ENCODE peak calls at places on chromosomes 12 and 14, in four cellular contexts. K is neuronal stem cell, M is H9, X is IMR-90. A is an unnamed sample.
A peak's percentile ranks its signal among the peaks of the same experiment; 100 is the strongest.

GRCh38 chr12:88519802-88520435 is 60.4 kb downstream of the KITLG start:
- DNase-seq in K (no peak), M (no peak), X (peak; percentile 41), A (no peak)

GRCh38 chr14:72603639-72604038 is 290.3 kb downstream of the DPF3 start:
- DNase-seq in K (no peak), M (no peak), X (no peak), A (no peak)

GRCh38 chr14:92322516-92322915 is 449 bp upstream of the SLC24A4 start:
- DNase-seq in K (no peak), M (peak; percentile 44), X (no peak), A (no peak)

GRCh38 chr12:62301799-62302133 is 41.6 kb downstream of the USP15 start:
- DNase-seq in K (no peak), M (no peak), X (no peak), A (no peak)

GRCh38 chr12:118958520-118958919 is 22.8 kb upstream of the SRRM4 start:
- DNase-seq in K (no peak), M (peak; percentile 34), X (no peak), A (no peak)

GRCh38 chr14:75401356-75401755 is 26.5 kb upstream of the JDP2 start:
- DNase-seq in K (peak; percentile 67), M (peak; percentile 72), X (peak; percentile 8), A (no peak)

GRCh38 chr12:108255203-108255602 is 83.9 kb downstream of the CMKLR1 start:
- DNase-seq in K (no peak), M (no peak), X (no peak), A (no peak)

GRCh38 chr12:7934153-7934552 is 1.8 kb downstream of the SLC2A3 start:
- DNase-seq in K (no peak), M (no peak), X (no peak), A (peak; percentile 33)

GRCh38 chr14:50647282-50647681 is 20.8 kb downstream of the SAV1 start:
- DNase-seq in K (no peak), M (no peak), X (no peak), A (no peak)

GRCh38 chr14:62532186-62532585 is 513.1 kb downstream of the KCNH5 start:
- DNase-seq in K (no peak), M (no peak), X (peak; percentile 18), A (no peak)

GRCh38 chr12:92762773-92763172 is 60.0 kb downstream of the PLEKHG7 start:
- DNase-seq in K (no peak), M (no peak), X (no peak), A (no peak)

GRCh38 chr12:132523576-132524331 is 33.8 kb downstream of the FBRSL1 start:
- DNase-seq in K (peak; percentile 45), M (peak; percentile 82), X (peak; percentile 24), A (no peak)

GRCh38 chr12:77993658-77994057 is 163.0 kb downstream of the NAV3 start:
- DNase-seq in K (no peak), M (no peak), X (no peak), A (no peak)

GRCh38 chr14:96267336-96267735 is 11.3 kb downstream of the BDKRB1 start:
- DNase-seq in K (no peak), M (peak; percentile 16), X (peak; percentile 91), A (no peak)

GRCh38 chr14:32588448-32589320 is 259.6 kb downstream of the AKAP6 start:
- DNase-seq in K (peak; percentile 23), M (peak; percentile 35), X (peak; percentile 65), A (peak; percentile 4)

GRCh38 chr14:61120576-61120975 is 139.5 kb downstream of the SLC38A6 start:
- DNase-seq in K (no peak), M (no peak), X (no peak), A (no peak)

GRCh38 chr14:52918486-52918885 is 32.4 kb downstream of the FERMT2 start:
- DNase-seq in K (no peak), M (no peak), X (peak; percentile 81), A (no peak)

GRCh38 chr12:16348435-16349131 is 1.1 kb downstream of the MGST1 start:
- DNase-seq in K (no peak), M (no peak), X (peak; percentile 19), A (no peak)

GRCh38 chr14:60736494-60736893 is 1.9 kb downstream of the MNAT1 start:
- DNase-seq in K (no peak), M (no peak), X (peak; percentile 80), A (peak; percentile 71)

GRCh38 chr12:48973992-48974673 is 2.6 kb upstream of the WNT10B start:
- DNase-seq in K (no peak), M (peak; percentile 83), X (peak; percentile 54), A (no peak)

GRCh38 chr14:95320076-95320895 is 578 bp upstream of the CLMN start:
- DNase-seq in K (peak; percentile 48), M (peak; percentile 51), X (no peak), A (no peak)

GRCh38 chr14:91996951-91997371 is 42.9 kb downstream of the TRIP11 start:
- DNase-seq in K (peak; percentile 17), M (no peak), X (peak; percentile 72), A (peak; percentile 57)

GRCh38 chr14:100031506-100032281 is 33.5 kb upstream of the EVL start:
- DNase-seq in K (no peak), M (no peak), X (peak; percentile 99), A (peak; percentile 89)

GRCh38 chr12:27190761-27191160 is 53.3 kb upstream of the STK38L start:
- DNase-seq in K (no peak), M (no peak), X (peak; percentile 88), A (no peak)

GRCh38 chr12:94445662-94446061 is 14.0 kb downstream of the CEP83 start:
- DNase-seq in K (no peak), M (no peak), X (no peak), A (no peak)

GRCh38 chr14:73462078-73462715 is 3.9 kb upstream of the NUMB start:
- DNase-seq in K (no peak), M (no peak), X (peak; percentile 43), A (no peak)

GRCh38 chr12:54337854-54338650 is 13.1 kb downstream of the COPZ1 start:
- DNase-seq in K (no peak), M (no peak), X (peak; percentile 63), A (no peak)

GRCh38 chr12:124480469-124481256 is 86.7 kb downstream of the NCOR2 start:
- DNase-seq in K (no peak), M (no peak), X (peak; percentile 47), A (peak; percentile 96)

GRCh38 chr12:88944403-88944802 is 364.1 kb upstream of the KITLG start:
- DNase-seq in K (no peak), M (no peak), X (peak; percentile 60), A (no peak)

GRCh38 chr14:57390806-57391562 is 598 bp downstream of the NAA30 start:
- DNase-seq in K (peak; percentile 30), M (peak; percentile 43), X (peak; percentile 14), A (peak; percentile 51)

DNA sequence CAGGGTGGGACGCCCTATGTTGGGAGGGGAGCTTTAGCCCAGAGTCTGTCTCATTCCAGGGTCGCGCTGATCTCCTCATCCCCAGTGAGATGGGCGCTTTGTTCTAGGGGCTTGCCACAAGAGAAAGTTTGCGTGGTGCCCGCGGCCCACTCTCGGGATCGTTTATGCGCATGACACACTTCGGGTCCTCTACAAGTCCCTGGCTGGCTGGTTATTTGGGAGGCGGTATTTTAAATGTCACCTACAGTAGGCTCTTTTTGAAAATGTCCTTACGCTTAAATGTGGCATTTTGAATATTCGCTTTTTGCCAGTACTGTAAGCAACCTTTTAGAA is 541 bp downstream of the GOLT1B start:
- DNase-seq in K (no peak), M (no peak), X (peak; percentile 34), A (peak; percentile 42)
- H3K14ac ChIP-seq in K (no peak overlapping the region), M (peak overlapping the region; percentile 91), X (peak overlapping the region; percentile 91), A (peak overlapping the region; percentile 93)

DNA sequence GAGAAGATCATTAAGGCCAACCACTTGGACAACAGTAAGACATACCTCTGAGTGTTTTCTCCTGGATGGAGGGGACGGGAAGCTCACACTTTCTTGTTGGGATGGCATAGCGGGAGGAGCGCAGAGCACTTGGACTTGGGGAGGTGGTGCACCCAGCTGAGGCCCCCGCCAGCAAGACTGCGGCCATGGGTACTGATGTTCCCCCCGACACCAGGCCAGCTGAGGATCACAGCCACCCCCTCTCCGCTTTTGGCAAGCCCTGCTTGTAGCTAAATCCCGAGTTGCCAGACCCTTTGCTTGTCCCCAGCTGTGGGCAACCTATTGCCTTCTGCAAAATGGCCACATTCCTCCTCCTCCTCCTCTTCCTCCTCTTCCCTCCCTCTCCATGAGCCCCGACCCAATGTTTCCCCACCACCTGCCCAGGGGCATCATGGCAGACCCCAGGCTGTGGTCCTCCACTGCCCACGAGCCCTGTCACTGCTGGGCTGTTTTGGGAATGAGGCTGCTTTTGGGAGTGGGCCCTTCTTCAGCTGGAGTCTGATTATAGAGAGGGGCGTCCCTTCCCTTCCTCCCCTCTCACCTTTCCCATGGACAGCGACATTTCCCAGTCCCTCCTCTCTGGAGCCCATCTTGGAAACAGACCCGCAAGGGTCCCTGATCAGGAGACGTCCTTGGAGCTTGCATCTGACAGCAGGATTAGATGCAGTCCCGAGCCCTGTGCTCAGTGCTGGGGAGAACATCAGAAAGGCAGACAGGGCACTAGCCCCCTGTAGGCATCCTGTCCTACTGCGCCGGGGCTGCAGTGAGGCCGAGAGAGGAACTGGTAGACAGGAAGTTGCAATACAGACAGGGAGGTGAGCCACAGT is 62.9 kb downstream of the PRMT8 start:
- DNase-seq in K (no peak), M (peak; percentile 72), X (no peak), A (no peak)
- H3K4ac ChIP-seq in K (no peak overlapping the region), M (no peak overlapping the region), X (no peak overlapping the region), A (no peak overlapping the region)

GRCh38 chr12:69238589-69239285 is 632 bp upstream of the CPSF6 start:
- DNase-seq in K (no peak), M (no peak), X (no peak), A (no peak)

GRCh38 chr12:69241444-69242092 is 2.2 kb downstream of the CPSF6 start:
- DNase-seq in K (no peak), M (no peak), X (peak; percentile 10), A (no peak)

GRCh38 chr12:69240625-69240984 is 1.2 kb downstream of the CPSF6 start:
- DNase-seq in K (no peak), M (no peak), X (peak; percentile 11), A (no peak)

GRCh38 chr12:69239286-69239921 is at the start of gene CPSF6:
- DNase-seq in K (peak; percentile 92), M (peak; percentile 98), X (peak; percentile 84), A (peak; percentile 97)

DNA sequence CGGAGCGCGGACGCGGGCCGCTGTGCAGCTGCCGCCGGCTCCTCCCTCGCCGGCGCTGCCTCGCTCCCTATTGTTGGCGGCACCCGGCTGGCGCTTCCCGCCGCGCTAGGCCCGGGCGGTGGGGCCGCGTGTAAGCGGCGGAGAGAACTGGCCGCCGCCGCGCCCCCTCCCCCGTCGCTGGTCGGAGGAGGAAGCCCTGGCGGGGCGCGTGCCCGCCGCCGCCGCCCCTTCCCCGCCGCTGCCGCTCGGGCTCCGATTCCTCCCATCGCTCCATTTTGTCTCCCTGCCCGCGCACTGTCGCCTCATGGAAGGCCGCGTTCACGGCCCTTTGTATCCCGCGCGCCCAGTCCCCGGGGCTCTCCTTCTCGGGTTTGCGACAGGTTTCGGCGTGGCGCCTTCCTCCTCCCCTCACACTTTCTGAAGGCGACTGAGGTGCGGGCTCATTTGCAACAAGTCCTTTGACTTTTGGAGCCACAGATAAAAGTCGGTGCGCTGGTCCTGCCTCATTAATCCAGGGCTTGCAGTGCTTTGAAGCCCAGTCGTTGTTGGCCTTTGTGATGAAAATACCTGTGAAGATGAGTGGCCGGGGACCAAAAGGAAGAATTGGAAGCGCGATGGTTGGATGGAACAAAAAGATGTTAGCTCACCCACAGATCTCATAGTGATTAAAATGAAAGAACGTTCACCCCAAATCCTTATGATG is 704 bp downstream of the CPSF6 start:
- DNase-seq in K (peak; percentile 39), M (peak; percentile 56), X (peak; percentile 15), A (peak; percentile 54)
- H3K14ac ChIP-seq in K (peak overlapping the region; percentile 94), M (peak overlapping the region; percentile 99), X (peak overlapping the region; percentile 87), A (peak overlapping the region; percentile 94)

DNA sequence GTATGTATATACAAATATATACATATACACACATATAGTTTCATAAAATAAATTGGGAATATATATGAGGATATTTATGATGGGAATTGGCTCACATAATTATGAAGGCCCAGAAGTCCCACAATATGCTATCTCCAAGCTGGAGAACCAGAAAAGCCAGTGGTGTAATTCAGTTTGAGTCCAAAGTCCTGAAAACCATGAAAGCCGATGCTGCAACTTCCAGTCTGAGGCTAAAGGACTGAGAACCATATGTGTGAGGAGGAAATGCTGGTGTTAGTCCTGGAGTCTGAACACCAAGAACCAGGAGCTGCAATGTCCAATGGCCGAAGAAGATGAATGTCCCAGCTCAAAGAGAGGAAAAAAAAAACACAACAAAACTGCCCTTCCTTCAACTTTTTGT is 65.5 kb upstream of the PRKD1 start:
- DNase-seq in K (no peak), M (no peak), X (no peak), A (no peak)
- H3K4ac ChIP-seq in K (no peak overlapping the region), M (no peak overlapping the region), X (no peak overlapping the region), A (no peak overlapping the region)

A was measured in trophoblast cell.